ENCODE peak calls at places on chromosomes 11 and 22, in eight cellular contexts. K is anterior cingulate cortex; N is CD4-positive, alpha-beta T cell; G is stimulated activated CD4-positive, alpha-beta T cell treated with anti-CD3 and anti-CD28 coated beads, Interleukin-4, amount 100 ng/mL, for 1 hour; Q is NAMALWA; C is HuH-7; D is COR-L47; T is astrocyte of the spinal cord. I is an unnamed sample.

GRCh38 chr11:117826360-117826635 is 1.8 kb upstream of the FXYD2 start:
- DNase-seq in K (no peak), N (no peak), G (no peak), Q (no peak), C (no peak), D (no peak), T (no peak), I (no peak)

GRCh38 chr11:61594907-61595257 is 14.0 kb upstream of the SYT7 start:
- DNase-seq in K (no peak), N (no peak), G (no peak), Q (no peak), C (no peak), D (no peak), T (no peak), I (no peak)

GRCh38 chr11:47366020-47366490 is 12.3 kb downstream of the SPI1 start:
- DNase-seq in K (no peak), N (no peak), G (no peak), Q (no peak), C (no peak), D (no peak), T (no peak), I (no peak)

GRCh38 chr22:41028841-41029240 is 63.6 kb upstream of the EP300 start:
- DNase-seq in K (no peak), N (no peak), G (no peak), Q (no peak), C (no peak), D (no peak), T (peak; percentile 89), I (no peak)

GRCh38 chr22:24076091-24076867 is 65.2 kb downstream of the CABIN1 start:
- DNase-seq in K (no peak), N (no peak), G (no peak), Q (no peak), C (no peak), D (no peak), T (no peak), I (no peak)

GRCh38 chr22:37211075-37211852 is 1.0 kb downstream of the SSTR3 start:
- DNase-seq in K (no peak), N (no peak), G (no peak), Q (no peak), C (no peak), D (no peak), T (no peak), I (no peak)

GRCh38 chr22:36101756-36102155 is 58.8 kb downstream of the APOL3 start:
- DNase-seq in K (no peak), N (no peak), G (no peak), Q (no peak), C (no peak), D (no peak), T (no peak), I (no peak)

GRCh38 chr22:22216450-22216959 is 28.1 kb upstream of the VPREB1 start:
- DNase-seq in K (no peak), N (no peak), G (no peak), Q (no peak), C (no peak), D (no peak), T (no peak), I (no peak)

GRCh38 chr11:63501236-63501635 is 4.6 kb upstream of the LGALS12 start:
- DNase-seq in K (no peak), N (no peak), G (no peak), Q (no peak), C (no peak), D (no peak), T (no peak), I (no peak)

GRCh38 chr11:100563541-100564280 is 123.4 kb upstream of the ARHGAP42 start:
- DNase-seq in K (no peak), N (no peak), G (no peak), Q (no peak), C (no peak), D (no peak), T (peak; percentile 31), I (no peak)

GRCh38 chr11:119518746-119519382 is 95.9 kb upstream of the THY1 start:
- DNase-seq in K (no peak), N (no peak), G (no peak), Q (peak; percentile 21), C (peak; percentile 29), D (no peak), T (peak; percentile 45), I (no peak)

GRCh38 chr22:36246718-36247117 is 6.2 kb upstream of the APOL1 start:
- DNase-seq in K (no peak), N (no peak), G (no peak), Q (no peak), C (no peak), D (no peak), T (no peak), I (no peak)

GRCh38 chr22:30858976-30859713 is 109.4 kb downstream of the MORC2 start:
- DNase-seq in K (no peak), N (no peak), G (no peak), Q (no peak), C (peak; percentile 3), D (no peak), T (no peak), I (no peak)

GRCh38 chr11:124934862-124935547 is 842 bp downstream of the HEPACAM start:
- DNase-seq in K (no peak), N (no peak), G (no peak), Q (no peak), C (no peak), D (no peak), T (peak; percentile 76), I (no peak)

GRCh38 chr11:36492724-36493304 is 17.3 kb downstream of the TRAF6 start:
- DNase-seq in K (no peak), N (no peak), G (no peak), Q (peak; percentile 77), C (no peak), D (peak; percentile 44), T (peak; percentile 57), I (peak; percentile 20)

GRCh38 chr11:12914401-12914912 is 94.7 kb upstream of the RASSF10 start:
- DNase-seq in K (peak; percentile 81), N (no peak), G (peak; percentile 9), Q (peak; percentile 41), C (peak; percentile 72), D (no peak), T (peak; percentile 62), I (peak; percentile 33)

GRCh38 chr11:70142171-70142875 is 60.8 kb upstream of the FADD start:
- DNase-seq in K (no peak), N (no peak), G (no peak), Q (no peak), C (no peak), D (peak; percentile 50), T (no peak), I (no peak)

GRCh38 chr22:41668971-41669911 is 19.4 kb downstream of the SNU13 start:
- DNase-seq in K (no peak), N (no peak), G (no peak), Q (no peak), C (no peak), D (no peak), T (peak; percentile 46), I (no peak)

GRCh38 chr22:20905415-20906386 is 11.5 kb upstream of the CRKL start:
- DNase-seq in K (no peak), N (no peak), G (no peak), Q (no peak), C (peak; percentile 16), D (no peak), T (no peak), I (no peak)

GRCh38 chr11:3892156-3892555 is 36.7 kb downstream of the STIM1 start:
- DNase-seq in K (no peak), N (no peak), G (no peak), Q (no peak), C (no peak), D (no peak), T (no peak), I (no peak)

GRCh38 chr11:60363542-60364525 is 14.5 kb upstream of the MS4A7 start:
- DNase-seq in K (peak; percentile 4), N (peak; percentile 33), G (peak; percentile 42), Q (peak; percentile 91), C (peak; percentile 30), D (peak; percentile 54), T (peak; percentile 24), I (peak; percentile 76)

GRCh38 chr22:50696799-50697561 is 24.4 kb downstream of the SHANK3 start:
- DNase-seq in K (no peak), N (no peak), G (no peak), Q (no peak), C (peak; percentile 73), D (peak; percentile 27), T (no peak), I (no peak)

GRCh38 chr11:95193541-95193940 is 37.5 kb downstream of the SESN3 start:
- DNase-seq in K (no peak), N (no peak), G (no peak), Q (no peak), C (no peak), D (no peak), T (no peak), I (no peak)

GRCh38 chr11:130340671-130341319 is 26.1 kb upstream of the ZBTB44 start:
- DNase-seq in K (no peak), N (no peak), G (no peak), Q (no peak), C (no peak), D (no peak), T (no peak), I (no peak)

GRCh38 chr11:114912826-114913225 is 234.5 kb downstream of the NXPE2 start:
- DNase-seq in K (no peak), N (no peak), G (no peak), Q (no peak), C (no peak), D (no peak), T (no peak), I (no peak)

GRCh38 chr22:32695451-32695891 is 106.0 kb upstream of the TIMP3 start:
- DNase-seq in K (no peak), N (no peak), G (no peak), Q (no peak), C (peak; percentile 29), D (no peak), T (peak; percentile 69), I (no peak)

GRCh38 chr11:64772318-64773018 is 5.9 kb downstream of the SF1 start:
- DNase-seq in K (no peak), N (no peak), G (no peak), Q (peak; percentile 76), C (no peak), D (no peak), T (no peak), I (no peak)

GRCh38 chr11:43830928-43831440 is 49.6 kb upstream of the ALKBH3 start:
- DNase-seq in K (peak; percentile 49), N (no peak), G (peak; percentile 51), Q (no peak), C (no peak), D (no peak), T (peak; percentile 99), I (no peak)

GRCh38 chr11:111788051-111788450 is 21.9 kb upstream of the PPP2R1B start:
- DNase-seq in K (no peak), N (no peak), G (no peak), Q (no peak), C (no peak), D (no peak), T (no peak), I (no peak)

GRCh38 chr11:81644239-81644840 is 1089.3 kb downstream of the FAM181B start:
- DNase-seq in K (no peak), N (no peak), G (no peak), Q (peak; percentile 75), C (peak; percentile 14), D (peak; percentile 76), T (peak; percentile 59), I (no peak)

GRCh38 chr11:360326-361280 is 8.7 kb upstream of the B4GALNT4 start:
- DNase-seq in K (no peak), N (no peak), G (no peak), Q (no peak), C (no peak), D (no peak), T (no peak), I (no peak)

GRCh38 chr11:2120359-2121100 is 18.7 kb downstream of the IGF2 start:
- DNase-seq in K (no peak), N (no peak), G (no peak), Q (no peak), C (no peak), D (no peak), T (no peak), I (no peak)